ENCODE peak calls at places on chromosomes 5 and 9, in seven cellular contexts. N, O, C, M, B, V and P are unnamed samples. For H3K4me1 and H3K27me3, the result is how much of the 10 kb centered on the place peaks cover.

GRCh38 chr5:56112526-56113121 is 117.9 kb upstream of the IL6ST start:
- DNase-seq in V (no peak), C (no peak), N (no peak), O (no peak), B (no peak), M (no peak), P (no peak)

GRCh38 chr5:82072138-82072537 is 100.3 kb downstream of the ATG10 start:
- DNase-seq in C (no peak), M (no peak), V (no peak), O (no peak), B (no peak), N (no peak), P (no peak)

GRCh38 chr5:173774212-173774850 is 113.8 kb upstream of the CPEB4 start:
- DNase-seq in V (no peak), B (no peak), M (no peak), O (no peak), N (no peak), C (no peak), P (no peak)

GRCh38 chr9:135962696-135963307 is 1.6 kb upstream of the UBAC1 start:
- DNase-seq in O (no peak), B (no peak), V (no peak), M (no peak), C (no peak), N (no peak), P (no peak)

GRCh38 chr5:68110264-68110663 is 105.3 kb upstream of the PIK3R1 start:
- DNase-seq in B (no peak), M (no peak), V (no peak), O (no peak), C (no peak), N (no peak), P (no peak)

GRCh38 chr5:1763960-1764605 is 35.6 kb downstream of the MRPL36 start:
- DNase-seq in B (no peak), C (no peak), V (no peak), M (no peak), N (no peak), O (no peak), P (no peak)

GRCh38 chr5:93267736-93268135 is 313.3 kb downstream of the NR2F1-AS1 start:
- DNase-seq in C (no peak), M (no peak), B (no peak), N (no peak), V (no peak), O (no peak), P (no peak)

GRCh38 chr5:143543358-143544255 is 140.1 kb upstream of the NR3C1 start:
- DNase-seq in V (no peak), O (no peak), M (no peak), B (no peak), N (peak), C (no peak), P (peak)

GRCh38 chr9:137163101-137163661 is 6.7 kb downstream of the LRRC26 start:
- DNase-seq in B (peak), C (peak), M (no peak), V (no peak), O (no peak), N (no peak), P (peak)

GRCh38 chr5:581266-581665 is 30.9 kb upstream of the CEP72 start:
- DNase-seq in C (no peak), N (no peak), O (no peak), M (no peak), B (no peak), V (no peak), P (no peak)

GRCh38 chr5:120806132-120806531 is 342.0 kb downstream of the PRR16 start:
- DNase-seq in M (no peak), V (no peak), N (no peak), O (no peak), C (no peak), B (no peak), P (no peak)

GRCh38 chr9:70421020-70421271 is 6.5 kb upstream of the KLF9 start:
- DNase-seq in N (no peak), O (no peak), C (no peak), B (no peak), V (no peak), M (no peak), P (no peak)

GRCh38 chr5:160462167-160462566 is 40.5 kb downstream of the PTTG1 start:
- DNase-seq in V (peak), N (no peak), O (no peak), B (no peak), M (no peak), C (no peak), P (no peak)

GRCh38 chr5:50694027-50694590 is 27.7 kb downstream of the PARP8 start:
- DNase-seq in N (no peak), C (no peak), V (no peak), O (peak), B (no peak), M (no peak), P (no peak)

GRCh38 chr9:83472221-83472665 is 66.0 kb downstream of the FRMD3 start:
- DNase-seq in O (no peak), V (no peak), N (peak), M (no peak), B (no peak), C (no peak), P (no peak)

GRCh38 chr9:133950206-133950915 is 41.8 kb downstream of the VAV2 start:
- DNase-seq in C (peak), M (no peak), V (no peak), N (no peak), O (no peak), B (no peak), P (no peak)

GRCh38 chr5:122846051-122846567 is 696 bp downstream of the SNX24 start:
- DNase-seq in N (peak), O (no peak), C (no peak), M (peak), B (no peak), V (no peak), P (peak)

GRCh38 chr5:166347051-166347450 is 1944.4 kb upstream of the WWC1 start:
- DNase-seq in N (no peak), C (no peak), B (no peak), V (no peak), M (no peak), O (no peak), P (no peak)

GRCh38 chr9:35277649-35278359 is 116.0 kb downstream of the UNC13B start:
- DNase-seq in N (no peak), B (no peak), O (no peak), C (no peak), V (no peak), M (no peak), P (no peak)

GRCh38 chr5:135721548-135722090 is 112.8 kb upstream of the SLC25A48 start:
- DNase-seq in C (no peak), N (no peak), O (no peak), M (no peak), B (no peak), V (no peak), P (no peak)

GRCh38 chr5:156922207-156922792 is 40.7 kb downstream of the TIMD4 start:
- DNase-seq in B (no peak), M (no peak), C (no peak), N (no peak), V (peak), O (no peak), P (no peak)

GRCh38 chr5:15286659-15287058 is 213.3 kb upstream of the FBXL7 start:
- DNase-seq in C (no peak), V (no peak), B (no peak), O (no peak), M (peak), N (no peak), P (peak)

GRCh38 chr5:15285901-15286583 is 213.9 kb upstream of the FBXL7 start:
- DNase-seq in O (no peak), B (no peak), V (no peak), N (no peak), M (no peak), C (no peak), P (no peak)

DNA sequence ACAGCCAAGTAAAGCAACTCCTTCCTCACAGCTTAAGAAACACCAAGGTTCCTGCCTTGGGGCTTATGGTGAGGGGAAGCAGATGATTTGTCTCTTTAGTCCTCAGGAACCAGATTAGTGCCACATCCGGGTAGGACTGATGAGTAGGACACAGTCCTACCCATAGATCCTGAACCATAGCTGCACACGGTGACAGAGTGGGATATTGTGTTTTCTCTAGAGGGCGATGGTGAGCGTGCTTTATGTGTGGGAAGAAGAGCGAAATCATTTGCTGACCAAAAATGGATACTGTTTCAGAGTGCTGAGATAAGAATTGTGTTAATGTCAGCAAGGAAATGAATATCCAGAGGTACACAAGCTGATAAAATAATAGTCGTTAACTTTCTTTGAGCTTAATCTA is 209.0 kb upstream of the FBXL7 start:
- DNase-seq in N (no peak), O (no peak), M (no peak), C (no peak), V (no peak), B (no peak), P (peak)
- H3K4me1 ChIP-seq in N (under half), O (under half), M (under half), C (under half), V (under half), B (under half), P (under half)

GRCh38 chr9:80061940-80062339 is 490.2 kb downstream of the TLE4 start:
- DNase-seq in C (no peak), B (no peak), O (no peak), N (no peak), V (no peak), M (no peak), P (no peak)

GRCh38 chr9:80061096-80061495 is 489.3 kb downstream of the TLE4 start:
- DNase-seq in N (no peak), O (no peak), C (no peak), B (no peak), V (no peak), M (no peak), P (no peak)

GRCh38 chr9:80059191-80059590 is 487.4 kb downstream of the TLE4 start:
- DNase-seq in V (no peak), M (no peak), N (no peak), O (no peak), C (no peak), B (no peak), P (no peak)

GRCh38 chr9:80062581-80062980 is 490.8 kb downstream of the TLE4 start:
- DNase-seq in C (no peak), N (no peak), M (no peak), B (no peak), O (no peak), V (no peak), P (no peak)

GRCh38 chr9:80059979-80060378 is 488.2 kb downstream of the TLE4 start:
- DNase-seq in C (no peak), B (no peak), M (no peak), V (no peak), N (no peak), O (no peak), P (no peak)
- H3K27me3 ChIP-seq in C (under half), B (under half), M (under half), V (under half), N (under half), O (under half), P (under half)

DNA sequence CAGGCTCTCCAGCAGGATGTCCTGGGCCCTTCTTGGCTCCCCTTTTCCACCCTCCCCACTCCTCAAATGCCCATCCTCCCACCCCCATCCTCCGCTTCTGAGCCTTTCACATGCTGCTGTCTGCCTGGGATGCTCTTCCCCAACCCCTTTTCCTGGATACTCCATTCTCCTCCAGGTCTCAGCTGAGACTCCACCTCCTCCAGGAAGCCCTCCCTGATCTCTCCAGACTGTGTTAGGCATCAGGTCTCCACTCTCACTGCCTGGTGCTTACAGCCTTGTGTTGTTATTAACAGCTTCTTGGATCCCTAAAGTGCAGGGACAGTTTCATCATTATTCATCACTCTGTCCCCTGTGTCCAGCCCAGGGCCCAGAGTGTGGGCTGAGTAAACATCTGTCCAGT is 14.8 kb upstream of the LAMC3 start:
- DNase-seq in B (no peak), V (no peak), N (no peak), O (no peak), M (no peak), C (peak), P (no peak)
- TF ChIP-seq REST in B (no peak), V (no peak), N (no peak), O (no peak), M (no peak), C (no peak), P (no peak)

GRCh38 chr5:10579537-10580521 is 16.0 kb downstream of the ANKRD33B start:
- DNase-seq in N (no peak), V (no peak), C (no peak), M (no peak), O (no peak), B (no peak), P (no peak)
- H3K4me1 ChIP-seq in N (under half), V (half or more), C (under half), M (under half), O (under half), B (half or more), P (under half)

DNA sequence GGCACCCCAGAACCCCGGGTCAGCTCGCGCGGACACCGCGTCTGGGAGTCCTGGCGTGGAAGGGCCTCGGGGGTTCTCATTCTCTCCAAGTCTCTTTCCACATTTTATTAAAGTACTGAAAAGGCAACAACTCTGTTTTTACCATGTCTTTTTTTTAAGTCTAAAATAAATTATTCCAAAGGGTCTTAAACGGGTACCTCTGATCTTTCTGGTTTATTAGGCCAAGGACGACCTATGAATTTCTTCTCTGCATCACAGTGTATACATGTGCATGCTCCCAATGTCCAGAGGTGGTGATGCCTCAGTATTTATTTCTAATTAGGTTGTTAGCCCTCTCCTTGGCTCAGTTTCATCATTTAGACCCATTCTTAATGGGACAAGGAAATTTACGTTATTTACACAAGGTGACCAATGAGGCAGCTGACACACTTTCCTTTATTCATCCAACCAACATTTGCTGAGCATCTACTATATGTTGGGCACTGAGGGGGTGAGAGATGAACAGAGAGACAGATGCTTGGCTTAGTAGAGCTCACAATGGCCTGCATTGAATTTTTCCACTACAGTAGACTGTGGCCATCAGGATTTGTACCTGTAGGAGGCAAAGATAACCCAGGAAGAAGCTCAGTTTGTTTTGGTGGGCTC is 7.6 kb upstream of the OTP start:
- DNase-seq in B (no peak), V (no peak), C (no peak), M (no peak), N (no peak), O (no peak), P (no peak)
- H3K27me3 ChIP-seq in B (under half), V (under half), C (under half), M (half or more), N (under half), O (under half), P (half or more)

GRCh38 chr9:98656536-98656935 is 52.2 kb downstream of the GABBR2 start:
- DNase-seq in M (no peak), C (no peak), V (no peak), N (no peak), B (no peak), O (no peak), P (no peak)
- TF ChIP-seq REST in M (no peak), C (no peak), V (no peak), N (no peak), B (no peak), O (no peak), P (no peak)